ENCODE peak calls at places on chromosomes 13 and 19, in ten cellular contexts. One of them, this sample, is unnamed.

GRCh38 chr13:54241719-54242118 is 1213.1 kb downstream of the OLFM4 start:
- DNase-seq in T-helper 1 cell: no peak
- DNase-seq in ovary: no peak
- DNase-seq in iPS-NIHi11: peak
- DNase-seq in mesothelial cell of epicardium: peak
- DNase-seq in T-helper 17 cell: no peak
- DNase-seq in naive thymus-derived CD8-positive, alpha-beta T cell: no peak
- DNase-seq in CD8-positive, alpha-beta T cell: no peak
- DNase-seq in RWPE1: no peak
- DNase-seq in CD4-positive, CD25-positive, alpha-beta regulatory T cell: no peak
- DNase-seq in this sample: no peak

GRCh38 chr19:18156841-18157464 is 4.0 kb downstream of the PIK3R2 start:
- DNase-seq in T-helper 1 cell: no peak
- DNase-seq in ovary: peak
- DNase-seq in iPS-NIHi11: no peak
- DNase-seq in mesothelial cell of epicardium: peak
- DNase-seq in T-helper 17 cell: no peak
- DNase-seq in naive thymus-derived CD8-positive, alpha-beta T cell: no peak
- DNase-seq in CD8-positive, alpha-beta T cell: no peak
- DNase-seq in RWPE1: peak
- DNase-seq in CD4-positive, CD25-positive, alpha-beta regulatory T cell: no peak
- DNase-seq in this sample: no peak

GRCh38 chr13:25286308-25286968 is 850 bp downstream of the MTMR6 start:
- DNase-seq in T-helper 1 cell: peak
- DNase-seq in ovary: no peak
- DNase-seq in iPS-NIHi11: peak
- DNase-seq in mesothelial cell of epicardium: no peak
- DNase-seq in T-helper 17 cell: no peak
- DNase-seq in naive thymus-derived CD8-positive, alpha-beta T cell: peak
- DNase-seq in CD8-positive, alpha-beta T cell: peak
- DNase-seq in RWPE1: peak
- DNase-seq in CD4-positive, CD25-positive, alpha-beta regulatory T cell: peak
- DNase-seq in this sample: peak

GRCh38 chr13:77506874-77507273 is 28.6 kb upstream of the SCEL start:
- DNase-seq in T-helper 1 cell: no peak
- DNase-seq in ovary: no peak
- DNase-seq in iPS-NIHi11: no peak
- DNase-seq in mesothelial cell of epicardium: no peak
- DNase-seq in T-helper 17 cell: no peak
- DNase-seq in naive thymus-derived CD8-positive, alpha-beta T cell: no peak
- DNase-seq in CD8-positive, alpha-beta T cell: no peak
- DNase-seq in RWPE1: peak
- DNase-seq in CD4-positive, CD25-positive, alpha-beta regulatory T cell: no peak
- DNase-seq in this sample: no peak

GRCh38 chr13:27965740-27966640 is 3.1 kb downstream of the CDX2 start:
- DNase-seq in T-helper 1 cell: no peak
- DNase-seq in ovary: no peak
- DNase-seq in iPS-NIHi11: peak
- DNase-seq in mesothelial cell of epicardium: no peak
- DNase-seq in T-helper 17 cell: no peak
- DNase-seq in naive thymus-derived CD8-positive, alpha-beta T cell: no peak
- DNase-seq in CD8-positive, alpha-beta T cell: no peak
- DNase-seq in RWPE1: no peak
- DNase-seq in CD4-positive, CD25-positive, alpha-beta regulatory T cell: no peak
- DNase-seq in this sample: no peak

GRCh38 chr13:33075996-33076395 is 59.8 kb downstream of the KL start:
- DNase-seq in T-helper 1 cell: no peak
- DNase-seq in ovary: no peak
- DNase-seq in iPS-NIHi11: no peak
- DNase-seq in mesothelial cell of epicardium: no peak
- DNase-seq in T-helper 17 cell: no peak
- DNase-seq in naive thymus-derived CD8-positive, alpha-beta T cell: no peak
- DNase-seq in CD8-positive, alpha-beta T cell: no peak
- DNase-seq in RWPE1: no peak
- DNase-seq in CD4-positive, CD25-positive, alpha-beta regulatory T cell: no peak
- DNase-seq in this sample: no peak

GRCh38 chr13:32428581-32429072 is 697 bp upstream of the N4BP2L1 start:
- DNase-seq in T-helper 1 cell: no peak
- DNase-seq in ovary: no peak
- DNase-seq in iPS-NIHi11: no peak
- DNase-seq in mesothelial cell of epicardium: no peak
- DNase-seq in T-helper 17 cell: no peak
- DNase-seq in naive thymus-derived CD8-positive, alpha-beta T cell: no peak
- DNase-seq in CD8-positive, alpha-beta T cell: no peak
- DNase-seq in RWPE1: no peak
- DNase-seq in CD4-positive, CD25-positive, alpha-beta regulatory T cell: no peak
- DNase-seq in this sample: peak

GRCh38 chr13:60347174-60347573 is 49.8 kb upstream of the TDRD3 start:
- DNase-seq in T-helper 1 cell: no peak
- DNase-seq in ovary: no peak
- DNase-seq in iPS-NIHi11: no peak
- DNase-seq in mesothelial cell of epicardium: no peak
- DNase-seq in T-helper 17 cell: no peak
- DNase-seq in naive thymus-derived CD8-positive, alpha-beta T cell: no peak
- DNase-seq in CD8-positive, alpha-beta T cell: no peak
- DNase-seq in RWPE1: no peak
- DNase-seq in CD4-positive, CD25-positive, alpha-beta regulatory T cell: no peak
- DNase-seq in this sample: no peak

GRCh38 chr19:14091086-14091884 is 734 bp upstream of the SAMD1 start:
- DNase-seq in T-helper 1 cell: no peak
- DNase-seq in ovary: peak
- DNase-seq in iPS-NIHi11: peak
- DNase-seq in mesothelial cell of epicardium: peak
- DNase-seq in T-helper 17 cell: peak
- DNase-seq in naive thymus-derived CD8-positive, alpha-beta T cell: peak
- DNase-seq in CD8-positive, alpha-beta T cell: peak
- DNase-seq in RWPE1: peak
- DNase-seq in CD4-positive, CD25-positive, alpha-beta regulatory T cell: peak
- DNase-seq in this sample: peak

GRCh38 chr13:34207872-34208271 is 389.9 kb downstream of the RFC3 start:
- DNase-seq in T-helper 1 cell: no peak
- DNase-seq in ovary: no peak
- DNase-seq in iPS-NIHi11: no peak
- DNase-seq in mesothelial cell of epicardium: no peak
- DNase-seq in T-helper 17 cell: no peak
- DNase-seq in naive thymus-derived CD8-positive, alpha-beta T cell: no peak
- DNase-seq in CD8-positive, alpha-beta T cell: no peak
- DNase-seq in RWPE1: no peak
- DNase-seq in CD4-positive, CD25-positive, alpha-beta regulatory T cell: no peak
- DNase-seq in this sample: no peak

This sample was measured in naive B cell.